ENCODE peak calls at places on chromosome 11, in five cellular contexts. D is fibroblast of lung, N is breast epithelium, O is lower lobe of right lung, E is right lobe of liver. Y is an unnamed sample.

GRCh38 chr11:62295504-62295903 is 3.4 kb downstream of the SCGB1D4 start:
- DNase-seq in D (peak), N (no peak), O (no peak), E (no peak), Y (no peak)

GRCh38 chr11:28773606-28774005 is 665.4 kb downstream of the METTL15 start:
- DNase-seq in D (no peak), N (no peak), O (no peak), E (no peak), Y (no peak)

GRCh38 chr11:75492181-75492820 is 33.4 kb downstream of the GDPD5 start:
- DNase-seq in D (no peak), N (no peak), O (no peak), E (no peak), Y (peak)

GRCh38 chr11:68402355-68403031 is 58.1 kb upstream of the PPP6R3 start:
- DNase-seq in D (no peak), N (no peak), O (no peak), E (no peak), Y (no peak)

GRCh38 chr11:4748435-4748834 is 21.3 kb downstream of the OR51F1 start:
- DNase-seq in D (no peak), N (no peak), O (no peak), E (no peak), Y (no peak)

GRCh38 chr11:456533-456932 is 6.5 kb downstream of the PTDSS2 start:
- DNase-seq in D (no peak), N (no peak), O (no peak), E (no peak), Y (no peak)

GRCh38 chr11:121894581-121894980 is 221.4 kb downstream of the BLID start:
- DNase-seq in D (no peak), N (no peak), O (no peak), E (no peak), Y (no peak)

GRCh38 chr11:45156201-45156600 is 9.8 kb downstream of the PRDM11 start:
- DNase-seq in D (no peak), N (peak), O (no peak), E (no peak), Y (no peak)

GRCh38 chr11:85028329-85029101 is 598.6 kb downstream of the DLG2 start:
- DNase-seq in D (no peak), N (no peak), O (no peak), E (no peak), Y (peak)

GRCh38 chr11:109291553-109291952 is 130.4 kb upstream of the C11orf87 start:
- DNase-seq in D (no peak), N (no peak), O (no peak), E (no peak), Y (no peak)

GRCh38 chr11:16977136-16978020 is 36.8 kb downstream of the PLEKHA7 start:
- DNase-seq in D (no peak), N (no peak), O (peak), E (no peak), Y (no peak)

GRCh38 chr11:73334244-73335203 is 26.4 kb downstream of the ARHGEF17 start:
- DNase-seq in D (peak), N (peak), O (no peak), E (peak), Y (peak)
- TF ChIP-seq CTCF in D (peak), N (no peak), O (no peak), E (no peak), Y (no peak)

DNA sequence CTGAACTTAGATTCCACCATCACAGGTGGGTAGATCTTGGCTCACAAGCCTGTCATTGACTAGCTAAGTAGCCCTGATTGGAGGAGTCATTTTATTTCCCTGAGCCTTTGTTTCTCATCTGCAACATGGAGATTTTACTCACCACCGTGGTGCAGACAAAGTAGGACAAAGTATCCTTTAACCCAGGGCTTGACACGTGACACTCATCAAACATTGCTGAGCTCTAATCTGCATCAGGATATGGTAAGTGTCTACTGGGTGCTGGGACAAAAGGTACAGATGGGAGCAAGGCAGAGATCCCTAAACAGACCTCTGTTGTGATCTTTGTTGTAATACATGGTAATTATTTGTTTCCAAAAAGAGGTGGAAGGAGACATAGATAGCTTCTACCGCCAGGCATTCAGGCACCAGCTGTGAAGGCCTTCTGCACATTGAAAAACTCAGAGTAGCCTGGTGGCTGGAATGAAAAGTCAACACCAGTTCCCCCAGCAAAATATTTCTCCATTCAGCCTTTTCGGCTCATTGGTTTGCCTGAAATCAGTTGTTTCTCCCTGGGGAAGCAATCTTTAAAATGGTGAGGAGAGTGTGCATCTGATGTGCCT is 18.3 kb upstream of the MICAL2 start:
- DNase-seq in D (no peak), N (no peak), O (no peak), E (no peak), Y (no peak)
- TF ChIP-seq CTCF in D (peak), N (no peak), O (no peak), E (no peak), Y (no peak)

GRCh38 chr11:128757235-128757711 is 63.4 kb downstream of the FLI1 start:
- DNase-seq in D (peak), N (no peak), O (peak), E (no peak), Y (peak)
- TF ChIP-seq CTCF in D (peak), N (no peak), O (peak), E (peak), Y (peak)

DNA sequence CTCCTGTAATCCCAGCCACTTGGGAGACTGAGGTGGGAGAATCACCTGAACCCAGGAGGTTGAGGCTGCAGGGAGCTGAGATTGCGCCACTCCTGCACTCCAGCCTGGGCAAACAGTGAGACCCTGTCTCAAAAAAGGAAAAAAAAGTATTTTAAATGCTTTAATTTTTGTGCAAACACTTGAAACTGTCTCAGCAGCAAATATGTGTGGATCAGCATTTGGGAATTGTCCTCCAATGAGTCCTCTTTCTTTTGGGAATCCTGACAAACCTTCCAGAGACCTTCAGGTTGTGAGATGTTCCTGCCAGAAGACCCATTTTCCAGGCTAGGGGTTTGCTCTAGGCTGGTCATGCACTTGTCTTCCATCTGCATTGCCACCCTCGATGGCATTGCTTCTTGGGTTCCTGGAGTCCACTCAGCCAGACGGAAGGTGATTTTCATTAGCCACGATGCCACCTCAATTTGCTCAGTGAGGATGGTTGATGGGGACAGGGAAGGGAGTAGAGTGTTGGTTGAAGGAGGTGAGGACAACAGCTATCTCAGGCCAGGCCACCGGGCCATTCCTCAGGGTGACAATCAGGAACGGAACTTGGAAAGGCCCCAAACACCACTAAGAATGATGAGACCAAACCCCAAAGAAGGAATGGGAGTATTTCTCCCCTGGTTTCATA is 55.4 kb downstream of the ST14 start:
- DNase-seq in D (no peak), N (no peak), O (no peak), E (no peak), Y (no peak)
- TF ChIP-seq CTCF in D (no peak), N (no peak), O (no peak), E (no peak), Y (no peak)

Y was measured in CD14-positive monocyte.